ENCODE peak calls at places on chromosome 17, in nine cellular contexts. F, H, Y, E, G, A, W, N and C are unnamed samples. For H3K36me3, the result is how much of the 10 kb centered on the place peaks cover.

GRCh38 chr17:41992576-41992975 is 24.7 kb downstream of the DNAJC7 start:
- DNase-seq in F (no peak), H (no peak), Y (no peak), E (no peak), G (no peak), A (no peak), W (no peak), N (no peak), C (no peak)

GRCh38 chr17:42133461-42134041 is 10.9 kb downstream of the HSPB9 start:
- DNase-seq in F (peak), H (no peak), Y (no peak), E (no peak), G (no peak), A (no peak), W (no peak), N (no peak), C (no peak)

GRCh38 chr17:3959295-3959899 is 4.8 kb downstream of the ATP2A3 start:
- DNase-seq in F (peak), H (no peak), Y (no peak), E (no peak), G (peak), A (peak), W (peak), N (no peak), C (no peak)

GRCh38 chr17:42675348-42675983 is 1.3 kb downstream of the PLEKHH3 start:
- DNase-seq in F (peak), H (peak), Y (no peak), E (no peak), G (peak), A (no peak), W (peak), N (peak), C (no peak)

GRCh38 chr17:5608696-5609095 is 24.4 kb upstream of the NLRP1 start:
- DNase-seq in F (no peak), H (no peak), Y (no peak), E (no peak), G (no peak), A (no peak), W (no peak), N (no peak), C (no peak)

GRCh38 chr17:50439008-50439407 is 13.0 kb downstream of the ACSF2 start:
- DNase-seq in F (no peak), H (no peak), Y (no peak), E (no peak), G (no peak), A (no peak), W (no peak), N (no peak), C (no peak)

GRCh38 chr17:42178817-42179216 is 2.1 kb downstream of the KCNH4 start:
- DNase-seq in F (no peak), H (no peak), Y (no peak), E (no peak), G (no peak), A (no peak), W (no peak), N (no peak), C (no peak)

GRCh38 chr17:51439395-51440229 is 179.3 kb downstream of the UTP18 start:
- DNase-seq in F (no peak), H (no peak), Y (no peak), E (no peak), G (no peak), A (no peak), W (no peak), N (no peak), C (no peak)

GRCh38 chr17:42814633-42815399 is 9.3 kb downstream of the BECN1 start:
- DNase-seq in F (no peak), H (no peak), Y (no peak), E (no peak), G (no peak), A (no peak), W (no peak), N (no peak), C (no peak)

GRCh38 chr17:13182854-13183253 is 165.0 kb upstream of the ELAC2 start:
- DNase-seq in F (no peak), H (no peak), Y (no peak), E (no peak), G (no peak), A (no peak), W (no peak), N (no peak), C (no peak)

GRCh38 chr17:15123593-15124590 is 141.2 kb downstream of the PMP22 start:
- DNase-seq in F (no peak), H (no peak), Y (no peak), E (no peak), G (no peak), A (no peak), W (no peak), N (no peak), C (no peak)

GRCh38 chr17:59357929-59358328 is 26.5 kb downstream of the YPEL2 start:
- DNase-seq in F (no peak), H (no peak), Y (no peak), E (peak), G (no peak), A (no peak), W (no peak), N (no peak), C (no peak)

GRCh38 chr17:65099941-65100315 is 37.2 kb upstream of the RGS9 start:
- DNase-seq in F (peak), H (no peak), Y (no peak), E (peak), G (peak), A (peak), W (no peak), N (no peak), C (no peak)

GRCh38 chr17:59121901-59122480 is 15.3 kb upstream of the TRIM37 start:
- DNase-seq in F (no peak), H (no peak), Y (no peak), E (no peak), G (no peak), A (no peak), W (no peak), N (no peak), C (no peak)

GRCh38 chr17:75571197-75571884 is 16.3 kb upstream of the MYO15B start:
- DNase-seq in F (no peak), H (no peak), Y (no peak), E (peak), G (peak), A (no peak), W (no peak), N (peak), C (peak)

GRCh38 chr17:30532871-30533270 is 55.7 kb downstream of the GOSR1 start:
- DNase-seq in F (no peak), H (no peak), Y (no peak), E (no peak), G (no peak), A (no peak), W (no peak), N (no peak), C (no peak)

GRCh38 chr17:65434251-65434650 is 127.2 kb downstream of the AXIN2 start:
- DNase-seq in F (no peak), H (no peak), Y (no peak), E (no peak), G (no peak), A (no peak), W (no peak), N (no peak), C (no peak)

GRCh38 chr17:38724337-38724988 is 5.7 kb upstream of the CISD3 start:
- DNase-seq in F (peak), H (no peak), Y (no peak), E (peak), G (peak), A (no peak), W (no peak), N (no peak), C (no peak)

GRCh38 chr17:79625706-79626105 is 14.9 kb upstream of the RBFOX3 start:
- DNase-seq in F (no peak), H (peak), Y (no peak), E (no peak), G (no peak), A (no peak), W (no peak), N (peak), C (no peak)

GRCh38 chr17:40349477-40350409 is 14.8 kb downstream of the GJD3 start:
- DNase-seq in F (no peak), H (no peak), Y (peak), E (no peak), G (peak), A (no peak), W (no peak), N (peak), C (no peak)

GRCh38 chr17:74519951-74520553 is 11.2 kb downstream of the CD300LB start:
- DNase-seq in F (no peak), H (no peak), Y (no peak), E (peak), G (peak), A (no peak), W (no peak), N (peak), C (no peak)

GRCh38 chr17:82923366-82924113 is 83.7 kb upstream of the ZNF750 start:
- DNase-seq in F (no peak), H (no peak), Y (peak), E (no peak), G (no peak), A (no peak), W (no peak), N (no peak), C (no peak)

GRCh38 chr17:35082073-35082657 is 18.7 kb upstream of the RFFL start:
- DNase-seq in F (no peak), H (peak), Y (no peak), E (no peak), G (no peak), A (peak), W (no peak), N (no peak), C (no peak)

GRCh38 chr17:67434061-67434525 is 57.0 kb downstream of the PITPNC1 start:
- DNase-seq in F (no peak), H (no peak), Y (peak), E (peak), G (peak), A (no peak), W (no peak), N (peak), C (peak)

GRCh38 chr17:35287286-35287811 is 44.5 kb downstream of the SLFN5 start:
- DNase-seq in F (no peak), H (no peak), Y (no peak), E (no peak), G (no peak), A (no peak), W (no peak), N (no peak), C (no peak)

GRCh38 chr17:59617141-59617757 is 2.4 kb upstream of the CLTC start:
- DNase-seq in F (no peak), H (no peak), Y (no peak), E (no peak), G (no peak), A (no peak), W (no peak), N (no peak), C (no peak)

GRCh38 chr17:18197535-18198194 is 14.0 kb downstream of the ALKBH5 start:
- DNase-seq in F (no peak), H (no peak), Y (no peak), E (no peak), G (no peak), A (no peak), W (no peak), N (no peak), C (no peak)
- H3K36me3 ChIP-seq in F (under half), H (half or more), Y (under half), E (half or more), G (half or more), A (under half), W (half or more), N (half or more), C (under half)

DNA sequence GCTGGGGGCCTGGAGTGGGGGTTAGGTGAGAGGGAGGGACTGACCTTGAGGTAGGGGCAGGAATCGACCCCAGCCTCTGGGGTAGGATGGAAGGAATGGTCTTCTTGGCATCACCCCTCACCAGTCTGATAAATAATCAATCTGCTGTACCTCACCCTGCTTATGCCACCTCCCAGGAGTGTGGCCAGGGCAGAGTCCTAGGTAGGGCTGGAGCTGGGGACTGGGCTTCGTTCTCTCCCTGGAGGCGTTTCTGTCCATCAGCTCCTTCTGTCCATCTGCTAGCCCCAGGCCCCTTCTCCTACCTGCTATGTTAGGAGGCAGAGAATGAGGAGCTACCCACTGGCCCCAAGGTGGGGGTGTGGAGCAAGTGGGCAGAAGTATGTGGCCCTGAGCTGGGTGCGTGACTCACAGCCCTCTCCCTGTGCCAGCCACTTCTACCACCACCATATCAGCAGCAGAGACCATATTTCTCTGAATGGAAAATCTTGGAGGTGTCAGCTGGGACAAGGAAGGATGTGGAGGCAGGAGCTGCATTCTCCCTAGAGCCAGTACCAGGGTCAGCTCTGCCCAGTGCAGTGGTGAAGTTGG is 12.7 kb downstream of the SEZ6 start:
- DNase-seq in F (no peak), H (no peak), Y (no peak), E (no peak), G (no peak), A (no peak), W (no peak), N (no peak), C (no peak)
- TF ChIP-seq CTCF in F (no peak), H (peak), Y (no peak), E (no peak), G (no peak), A (no peak), W (no peak), N (no peak), C (no peak)

GRCh38 chr17:7437369-7437863 is 1.9 kb upstream of the FGF11 start:
- DNase-seq in F (no peak), H (no peak), Y (no peak), E (no peak), G (no peak), A (no peak), W (no peak), N (no peak), C (no peak)
- H3K27ac ChIP-seq in F (peak), H (no peak), Y (peak), E (no peak), G (peak), A (no peak), W (no peak), N (peak), C (peak)

GRCh38 chr17:77194179-77194578 is 53.4 kb downstream of the SEC14L1 start:
- DNase-seq in F (no peak), H (no peak), Y (no peak), E (no peak), G (no peak), A (no peak), W (no peak), N (no peak), C (no peak)
- H3K36me3 ChIP-seq in F (under half), H (half or more), Y (half or more), E (half or more), G (half or more), A (under half), W (half or more), N (half or more), C (under half)

GRCh38 chr17:56231693-56232092 is 78.4 kb downstream of the ANKFN1 start:
- DNase-seq in F (no peak), H (no peak), Y (no peak), E (no peak), G (no peak), A (no peak), W (no peak), N (no peak), C (no peak)
- TF ChIP-seq CTCF in F (no peak), H (no peak), Y (no peak), E (no peak), G (no peak), A (no peak), W (no peak), N (no peak), C (no peak)